ENCODE peak calls at places on chromosomes 4 and X, in four cellular contexts. One of them, this sample, is unnamed.

GRCh38 chr4:145230726-145231125 is 50.3 kb upstream of the OTUD4 start:
- DNase-seq in breast epithelium: no peak
- DNase-seq in stomach: no peak
- DNase-seq in body of pancreas: no peak
- DNase-seq in this sample: no peak

GRCh38 chrX:51420610-51421009 is 75.8 kb downstream of the NUDT11 start:
- DNase-seq in stomach: no peak
- DNase-seq in body of pancreas: peak; percentile 31
- DNase-seq in breast epithelium: no peak
- DNase-seq in this sample: no peak

GRCh38 chrX:46941341-46941740 is 29.1 kb downstream of the JADE3 start:
- DNase-seq in breast epithelium: no peak
- DNase-seq in body of pancreas: no peak
- DNase-seq in stomach: no peak
- DNase-seq in this sample: no peak

GRCh38 chr4:152454398-152455011 is 81.4 kb downstream of the FBXW7 start:
- DNase-seq in stomach: no peak
- DNase-seq in body of pancreas: no peak
- DNase-seq in breast epithelium: no peak
- DNase-seq in this sample: peak; percentile 17

GRCh38 chr4:70356185-70356584 is 4.4 kb upstream of the SMR3A start:
- DNase-seq in stomach: no peak
- DNase-seq in breast epithelium: no peak
- DNase-seq in body of pancreas: no peak
- DNase-seq in this sample: no peak

GRCh38 chr4:120198411-120198810 is 131.8 kb upstream of the MAD2L1 start:
- DNase-seq in breast epithelium: no peak
- DNase-seq in body of pancreas: no peak
- DNase-seq in stomach: no peak
- DNase-seq in this sample: no peak

GRCh38 chr4:127224556-127224955 is 408.2 kb upstream of the INTU start:
- DNase-seq in breast epithelium: no peak
- DNase-seq in body of pancreas: no peak
- DNase-seq in stomach: no peak
- DNase-seq in this sample: no peak

GRCh38 chrX:111854778-111855490 is 21.0 kb upstream of the TRPC5OS start:
- DNase-seq in stomach: no peak
- DNase-seq in breast epithelium: no peak
- DNase-seq in body of pancreas: no peak
- DNase-seq in this sample: no peak

GRCh38 chrX:76279007-76279406 is 106.1 kb downstream of the PBDC1 start:
- DNase-seq in body of pancreas: peak; percentile 30
- DNase-seq in breast epithelium: no peak
- DNase-seq in stomach: peak; percentile 39
- DNase-seq in this sample: peak; percentile 6

GRCh38 chrX:46758956-46759644 is at the start of gene SLC9A7:
- DNase-seq in body of pancreas: peak; percentile 74
- DNase-seq in stomach: peak; percentile 84
- DNase-seq in breast epithelium: peak; percentile 69
- DNase-seq in this sample: peak; percentile 83

GRCh38 chr4:168593399-168593798 is 96.5 kb downstream of the PALLD start:
- DNase-seq in stomach: no peak
- DNase-seq in breast epithelium: no peak
- DNase-seq in body of pancreas: no peak
- DNase-seq in this sample: no peak

GRCh38 chrX:27555514-27555913 is 34.6 kb upstream of the DCAF8L2 start:
- DNase-seq in body of pancreas: no peak
- DNase-seq in stomach: no peak
- DNase-seq in breast epithelium: no peak
- DNase-seq in this sample: peak; percentile 1
- TF ChIP-seq CTCF in body of pancreas: no peak
- TF ChIP-seq CTCF in stomach: no peak
- TF ChIP-seq CTCF in breast epithelium: no peak
- TF ChIP-seq CTCF in this sample: no peak

DNA sequence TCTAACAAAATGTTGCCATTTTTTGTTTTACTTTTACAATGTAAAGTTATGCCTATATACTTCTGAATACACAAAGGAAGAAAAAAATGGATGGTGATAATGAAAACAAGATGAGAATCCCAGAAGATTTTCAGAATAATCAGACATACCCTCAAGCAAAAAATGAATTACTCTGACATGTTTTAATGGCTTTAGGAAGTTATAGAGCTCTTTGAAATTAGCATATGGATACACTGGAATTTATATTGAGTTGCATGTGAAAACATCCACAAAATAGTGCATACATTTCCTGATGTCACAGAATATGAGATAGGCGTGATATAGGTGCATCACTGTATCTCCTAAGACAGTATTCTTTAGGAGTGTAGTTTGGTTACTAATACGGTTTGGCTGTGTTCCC is 351.3 kb downstream of the SLC7A11 start:
- DNase-seq in breast epithelium: no peak
- DNase-seq in stomach: no peak
- DNase-seq in body of pancreas: no peak
- DNase-seq in this sample: no peak
- TF ChIP-seq CTCF in breast epithelium: no peak
- TF ChIP-seq CTCF in stomach: no peak
- TF ChIP-seq CTCF in body of pancreas: no peak
- TF ChIP-seq CTCF in this sample: no peak

GRCh38 chr4:27668001-27668400 is 807.4 kb downstream of the STIM2 start:
- DNase-seq in body of pancreas: no peak
- DNase-seq in stomach: no peak
- DNase-seq in breast epithelium: no peak
- DNase-seq in this sample: no peak

GRCh38 chr4:27662426-27662825 is 801.8 kb downstream of the STIM2 start:
- DNase-seq in breast epithelium: no peak
- DNase-seq in body of pancreas: no peak
- DNase-seq in stomach: no peak
- DNase-seq in this sample: no peak

GRCh38 chr4:27666943-27667342 is 806.3 kb downstream of the STIM2 start:
- DNase-seq in stomach: no peak
- DNase-seq in breast epithelium: no peak
- DNase-seq in body of pancreas: no peak
- DNase-seq in this sample: no peak
- TF ChIP-seq CTCF in stomach: no peak
- TF ChIP-seq CTCF in breast epithelium: no peak
- TF ChIP-seq CTCF in body of pancreas: no peak
- TF ChIP-seq CTCF in this sample: no peak

GRCh38 chr4:132910226-132910748 is 238.8 kb upstream of the PCDH10 start:
- DNase-seq in breast epithelium: no peak
- DNase-seq in body of pancreas: no peak
- DNase-seq in stomach: no peak
- DNase-seq in this sample: no peak
- TF ChIP-seq CTCF in breast epithelium: no peak
- TF ChIP-seq CTCF in body of pancreas: no peak
- TF ChIP-seq CTCF in stomach: no peak
- TF ChIP-seq CTCF in this sample: no peak

GRCh38 chr4:2280531-2281300 is 18.8 kb upstream of the MXD4 start:
- DNase-seq in stomach: peak; percentile 65
- DNase-seq in body of pancreas: no peak
- DNase-seq in breast epithelium: no peak
- DNase-seq in this sample: no peak

GRCh38 chr4:2284934-2285664 is 23.2 kb upstream of the MXD4 start:
- DNase-seq in body of pancreas: no peak
- DNase-seq in stomach: no peak
- DNase-seq in breast epithelium: no peak
- DNase-seq in this sample: no peak

GRCh38 chr4:2284161-2284933 is 22.4 kb upstream of the MXD4 start:
- DNase-seq in body of pancreas: no peak
- DNase-seq in stomach: no peak
- DNase-seq in breast epithelium: no peak
- DNase-seq in this sample: no peak

GRCh38 chr4:2283199-2283711 is 21.3 kb upstream of the MXD4 start:
- DNase-seq in breast epithelium: no peak
- DNase-seq in body of pancreas: no peak
- DNase-seq in stomach: no peak
- DNase-seq in this sample: no peak

GRCh38 chr4:2281575-2282343 is 19.9 kb upstream of the MXD4 start:
- DNase-seq in body of pancreas: no peak
- DNase-seq in breast epithelium: no peak
- DNase-seq in stomach: peak; percentile 51
- DNase-seq in this sample: peak; percentile 67
- TF ChIP-seq CTCF in body of pancreas: no peak
- TF ChIP-seq CTCF in breast epithelium: no peak
- TF ChIP-seq CTCF in stomach: no peak
- TF ChIP-seq CTCF in this sample: no peak

DNA sequence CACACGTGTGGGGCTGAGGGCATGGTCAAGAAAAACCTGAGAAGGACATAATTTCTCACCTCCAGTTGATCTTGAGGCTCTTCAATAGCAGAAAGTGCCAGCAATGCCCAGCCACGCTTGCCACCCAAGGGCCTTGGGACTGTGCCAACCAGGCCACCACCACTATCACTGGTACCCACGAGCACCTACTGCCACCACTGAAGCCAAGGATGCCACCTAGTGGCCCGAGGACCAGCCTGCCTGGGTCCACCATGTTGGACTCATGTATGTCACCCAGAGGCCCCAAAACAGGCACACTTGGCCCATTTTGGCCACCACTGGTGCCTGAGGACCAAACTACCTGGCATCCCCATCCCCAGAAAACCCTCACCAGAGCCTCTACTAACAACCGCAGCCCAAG is 191.8 kb downstream of the ADAM29 start:
- DNase-seq in stomach: no peak
- DNase-seq in body of pancreas: no peak
- DNase-seq in breast epithelium: no peak
- DNase-seq in this sample: no peak
- TF ChIP-seq CTCF in stomach: no peak
- TF ChIP-seq CTCF in body of pancreas: no peak
- TF ChIP-seq CTCF in breast epithelium: no peak
- TF ChIP-seq CTCF in this sample: no peak

GRCh38 chrX:15853586-15854079 is 980 bp downstream of the AP1S2 start:
- DNase-seq in body of pancreas: no peak
- DNase-seq in stomach: no peak
- DNase-seq in breast epithelium: no peak
- DNase-seq in this sample: no peak

GRCh38 chrX:15855562-15856256 is 1.1 kb upstream of the AP1S2 start:
- DNase-seq in breast epithelium: no peak
- DNase-seq in body of pancreas: no peak
- DNase-seq in stomach: no peak
- DNase-seq in this sample: no peak

GRCh38 chrX:15854712-15855561 is at the start of gene AP1S2:
- DNase-seq in breast epithelium: peak; percentile 86
- DNase-seq in stomach: peak; percentile 96
- DNase-seq in body of pancreas: peak; percentile 94
- DNase-seq in this sample: peak; percentile 92

GRCh38 chrX:15856580-15856979 is 2.0 kb upstream of the AP1S2 start:
- DNase-seq in body of pancreas: no peak
- DNase-seq in stomach: no peak
- DNase-seq in breast epithelium: no peak
- DNase-seq in this sample: no peak

GRCh38 chrX:15854080-15854655 is 445 bp downstream of the AP1S2 start:
- DNase-seq in stomach: peak; percentile 38
- DNase-seq in breast epithelium: peak; percentile 46
- DNase-seq in body of pancreas: peak; percentile 48
- DNase-seq in this sample: peak; percentile 57
- TF ChIP-seq CTCF in stomach: no peak
- TF ChIP-seq CTCF in breast epithelium: no peak
- TF ChIP-seq CTCF in body of pancreas: no peak
- TF ChIP-seq CTCF in this sample: peak; percentile 6

This sample was measured in GM20000.